ENCODE peak calls at places on chromosomes 4 and X, in four cellular contexts. L is pancreas, A is uterus, B is IMR-90. E is an unnamed sample. For H3K9me3, the result is how much of the 10 kb centered on the place peaks cover.

GRCh38 chr4:94390804-94391410 is 48.3 kb upstream of the HPGDS start:
- DNase-seq in A (no peak), B (peak), L (no peak), E (no peak)

GRCh38 chr4:9989918-9990635 is 31.2 kb downstream of the SLC2A9 start:
- DNase-seq in A (no peak), L (no peak), B (no peak), E (no peak)

GRCh38 chr4:2923678-2924173 is 39.5 kb downstream of the NOP14 start:
- DNase-seq in L (peak), B (no peak), A (peak), E (no peak)

GRCh38 chrX:75067931-75068330 is 88.2 kb downstream of the ABCB7 start:
- DNase-seq in A (no peak), L (no peak), B (peak), E (no peak)

GRCh38 chr4:71049395-71049794 is 55.9 kb downstream of the DCK start:
- DNase-seq in A (no peak), L (no peak), B (no peak), E (no peak)

GRCh38 chrX:66074920-66075879 is 35.3 kb upstream of the VSIG4 start:
- DNase-seq in A (no peak), B (no peak), L (no peak), E (no peak)

GRCh38 chr4:46950826-46951225 is 41.8 kb upstream of the COX7B2 start:
- DNase-seq in A (no peak), L (no peak), B (peak), E (no peak)

GRCh38 chr4:105894570-105895323 is 524 bp upstream of the NPNT start:
- DNase-seq in L (no peak), B (no peak), A (no peak), E (peak)

GRCh38 chrX:48835524-48836329 is at the start of gene PCSK1N:
- DNase-seq in A (no peak), L (no peak), B (no peak), E (no peak)

GRCh38 chr4:105399535-105400161 is 74.2 kb downstream of the PPA2 start:
- DNase-seq in A (no peak), L (no peak), B (peak), E (no peak)

GRCh38 chrX:50211510-50211909 is 6.9 kb downstream of the CCNB3 start:
- DNase-seq in B (peak), A (no peak), L (no peak), E (no peak)

GRCh38 chr4:24794111-24794860 is 1.1 kb upstream of the SOD3 start:
- DNase-seq in B (peak), A (peak), L (peak), E (no peak)

GRCh38 chr4:98448923-98449322 is 187.7 kb downstream of the RAP1GDS1 start:
- DNase-seq in A (no peak), B (no peak), L (no peak), E (no peak)

GRCh38 chrX:72487661-72488060 is 85.0 kb downstream of the HDAC8 start:
- DNase-seq in A (no peak), L (no peak), B (no peak), E (no peak)

GRCh38 chr4:67680568-67681222 is 20.3 kb downstream of the UBA6 start:
- DNase-seq in A (no peak), L (no peak), B (peak), E (no peak)

GRCh38 chrX:130285710-130286109 is 17.0 kb upstream of the ZNF280C start:
- DNase-seq in B (no peak), L (no peak), A (no peak), E (no peak)

GRCh38 chr4:146235654-146236570 is 21.6 kb downstream of the REELD1 start:
- DNase-seq in A (no peak), B (no peak), L (no peak), E (peak)

GRCh38 chr4:186953601-186954260 is 230.1 kb upstream of the FAT1 start:
- DNase-seq in L (no peak), B (no peak), A (no peak), E (no peak)

GRCh38 chr4:150799207-150799606 is 215.9 kb downstream of the LRBA start:
- DNase-seq in L (no peak), B (no peak), A (no peak), E (no peak)

GRCh38 chr4:72525938-72526337 is 43.1 kb downstream of the ADAMTS3 start:
- DNase-seq in A (peak), L (no peak), B (peak), E (peak)

GRCh38 chrX:13939741-13940597 is 89.7 kb downstream of the GEMIN8 start:
- DNase-seq in L (no peak), A (no peak), B (no peak), E (no peak)

GRCh38 chrX:136802515-136802914 is 21.8 kb upstream of the ARHGEF6 start:
- DNase-seq in B (no peak), A (no peak), L (no peak), E (no peak)

GRCh38 chr4:137960371-137961050 is 281.6 kb downstream of the SLC7A11 start:
- DNase-seq in L (no peak), B (peak), A (no peak), E (no peak)

GRCh38 chr4:142408003-142408441 is 438.1 kb downstream of the INPP4B start:
- DNase-seq in B (no peak), A (no peak), L (no peak), E (no peak)

GRCh38 chr4:149344436-149344835 is 471.2 kb downstream of the IQCM start:
- DNase-seq in B (peak), A (no peak), L (no peak), E (no peak)

GRCh38 chr4:77248805-77249204 is 91.8 kb downstream of the CCNG2 start:
- DNase-seq in L (peak), B (no peak), A (no peak), E (no peak)

DNA sequence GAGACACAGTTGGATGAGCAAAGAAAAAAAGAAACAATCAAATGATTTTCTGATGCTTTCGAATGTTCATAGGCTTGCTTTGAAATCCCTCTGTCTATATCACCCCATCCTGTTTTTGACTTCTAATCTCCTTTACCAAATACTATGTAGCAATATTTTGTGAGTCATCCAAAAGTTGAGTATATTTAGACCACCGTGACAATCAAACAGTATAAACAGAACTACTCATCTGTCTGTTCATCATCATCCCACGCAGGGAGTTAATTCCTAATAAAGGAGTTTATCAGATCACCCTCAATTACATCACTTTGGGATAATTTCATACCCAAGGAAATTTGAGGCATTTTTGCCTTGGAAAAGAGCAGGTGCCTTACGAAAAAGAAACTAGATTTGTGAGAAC is 212.9 kb downstream of the CBR4 start:
- DNase-seq in L (no peak), A (no peak), B (peak), E (no peak)
- H3K4me3 ChIP-seq in L (no peak), A (no peak), B (no peak), E (no peak)

GRCh38 chrX:154470914-154471568 is 8.0 kb downstream of the LAGE3 start:
- DNase-seq in B (no peak), L (no peak), A (no peak), E (no peak)

GRCh38 chrX:154472685-154473632 is 6.1 kb downstream of the LAGE3 start:
- DNase-seq in B (no peak), A (no peak), L (no peak), E (no peak)

GRCh38 chrX:154476821-154477220 is 2.3 kb downstream of the LAGE3 start:
- DNase-seq in A (no peak), B (no peak), L (no peak), E (no peak)

GRCh38 chrX:154471870-154472684 is 7.0 kb downstream of the LAGE3 start:
- DNase-seq in B (no peak), A (peak), L (no peak), E (no peak)

GRCh38 chrX:154473683-154474082 is 5.4 kb downstream of the LAGE3 start:
- DNase-seq in B (no peak), L (no peak), A (no peak), E (no peak)
- H3K9me3 ChIP-seq in B (under half), L (under half), A (under half), E (under half)

DNA sequence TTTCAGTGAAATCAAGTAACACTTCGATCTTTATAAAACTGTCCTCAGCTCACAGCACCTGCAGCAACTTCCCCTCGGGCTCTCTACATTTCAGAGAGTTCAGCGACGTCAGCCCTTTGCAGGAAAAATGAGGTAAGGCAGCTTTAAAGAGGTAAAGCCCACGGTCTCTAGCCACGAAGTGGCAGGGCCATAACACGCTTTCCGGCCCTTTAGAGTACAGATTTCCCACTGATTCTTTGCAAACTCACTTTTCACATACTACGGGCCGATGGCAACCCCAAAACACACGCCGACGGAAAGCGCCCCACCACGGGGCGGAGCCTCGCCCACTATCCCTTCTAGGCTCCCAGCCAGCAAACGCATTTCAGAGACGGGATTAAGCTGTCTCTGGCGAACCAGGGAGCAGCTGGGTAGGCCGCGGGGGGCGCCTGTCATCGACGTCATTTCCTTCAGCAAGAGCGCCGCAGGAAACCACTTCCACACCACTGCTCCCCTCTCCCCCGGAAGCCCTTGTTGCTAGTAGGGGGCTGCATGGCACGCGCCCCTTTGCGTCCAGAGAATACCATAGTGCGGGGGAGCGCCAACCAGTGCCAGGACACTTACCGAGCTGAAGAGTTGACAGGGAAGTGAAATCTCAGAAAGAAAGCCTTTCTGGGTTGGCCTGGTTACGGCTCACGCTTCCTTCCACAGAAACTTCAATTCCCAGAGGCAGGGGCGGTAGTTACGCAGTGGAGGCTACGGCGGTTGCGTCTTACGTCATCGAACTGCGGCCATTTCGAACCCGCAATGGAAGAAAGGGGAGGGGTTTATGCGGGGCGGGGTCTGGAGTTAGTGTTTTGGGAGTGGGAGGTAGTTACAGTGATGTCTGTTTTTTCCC is at the start of gene TRMT10A:
- DNase-seq in L (peak), A (peak), B (peak), E (peak)
- TF ChIP-seq CTCF in L (no peak), A (peak), B (no peak), E (no peak)

GRCh38 chr4:140136509-140136908 is 17.5 kb downstream of the MAML3 start:
- DNase-seq in B (peak), L (no peak), A (no peak), E (no peak)

GRCh38 chr4:140138428-140138827 is 15.6 kb downstream of the MAML3 start:
- DNase-seq in A (no peak), L (peak), B (no peak), E (no peak)

GRCh38 chr4:140134780-140135179 is 19.2 kb downstream of the MAML3 start:
- DNase-seq in L (no peak), A (no peak), B (no peak), E (no peak)

GRCh38 chr4:140135529-140136021 is 18.4 kb downstream of the MAML3 start:
- DNase-seq in A (peak), B (no peak), L (peak), E (no peak)

DNA sequence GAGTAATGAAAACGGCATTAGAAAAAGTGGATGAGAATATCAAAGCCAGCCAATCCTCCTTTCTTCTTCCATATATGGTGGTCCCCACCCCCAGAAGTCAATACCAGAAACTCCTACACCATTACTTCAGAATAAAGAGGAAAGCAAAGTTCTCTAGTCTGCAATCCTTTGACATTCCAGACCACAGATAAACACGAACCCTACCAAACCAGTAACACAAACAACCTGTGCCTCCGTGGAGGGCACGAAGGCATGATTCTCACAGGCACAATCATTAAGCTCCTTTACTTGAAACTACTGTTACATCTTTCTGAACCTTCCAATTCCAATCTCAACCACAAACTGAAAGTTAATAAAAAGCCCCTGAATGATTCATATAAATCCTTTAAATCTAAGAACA is 16.3 kb downstream of the MAML3 start:
- DNase-seq in B (peak), A (no peak), L (no peak), E (no peak)
- H3K4me3 ChIP-seq in B (peak), A (peak), L (no peak), E (no peak)

DNA sequence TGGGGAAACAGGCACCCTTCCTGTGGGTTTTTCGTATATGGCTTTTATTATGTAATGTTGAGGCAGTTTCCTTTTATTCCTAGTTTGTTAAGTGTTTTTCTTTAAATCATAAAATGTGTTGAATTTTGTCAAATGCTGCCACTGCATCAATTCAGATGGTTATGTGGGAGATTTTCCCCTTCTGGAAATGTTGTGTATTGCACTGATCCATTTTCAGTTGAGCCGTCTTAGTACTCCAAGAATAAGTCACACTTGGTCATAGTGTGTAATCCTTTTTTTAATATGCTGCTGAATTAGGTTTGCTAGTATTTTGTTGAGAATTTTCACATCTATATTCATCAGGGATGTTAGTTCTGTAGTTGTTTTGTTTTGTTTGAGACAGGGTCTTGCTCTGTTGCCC is 9.5 kb upstream of the CTBP1 start:
- DNase-seq in A (no peak), L (no peak), B (no peak), E (no peak)
- H3K9me3 ChIP-seq in A (under half), L (under half), B (under half), E (under half)

GRCh38 chr4:158513246-158513645 is 8.4 kb upstream of the RXFP1 start:
- DNase-seq in A (no peak), L (no peak), B (no peak), E (no peak)
- TF ChIP-seq CTCF in A (no peak), L (no peak), B (no peak), E (no peak)

GRCh38 chr4:179151770-179152169 is 1709.5 kb upstream of the AGA start:
- DNase-seq in A (no peak), B (no peak), L (no peak), E (no peak)
- H3K4me3 ChIP-seq in A (no peak), B (no peak), L (no peak), E (no peak)

GRCh38 chrX:47422444-47422843 is 52.1 kb downstream of the ZNF157 start:
- DNase-seq in B (no peak), L (no peak), A (no peak), E (no peak)
- H3K9me3 ChIP-seq in B (under half), L (under half), A (under half), E (under half)